ENCODE peak calls at places on chromosomes 1 and 21, in six cellular contexts. C is CD8-positive, alpha-beta memory T cell; Z is adrenal gland; N is right lobe of liver; V is hepatocyte; L is tibial artery. S is an unnamed sample.

GRCh38 chr1:10975567-10976326 is 36.7 kb upstream of the TARDBP start:
- DNase-seq in C (no peak), Z (no peak), N (no peak), V (peak; percentile 79), L (no peak), S (peak; percentile 80)

GRCh38 chr1:233022246-233022645 is 71.8 kb downstream of the NTPCR start:
- DNase-seq in C (no peak), Z (no peak), N (no peak), V (no peak), L (no peak), S (no peak)

GRCh38 chr1:225878282-225878681 is 3.9 kb downstream of the TMEM63A start:
- DNase-seq in C (no peak), Z (no peak), N (no peak), V (no peak), L (no peak), S (no peak)

GRCh38 chr1:34747638-34747941 is 7.3 kb upstream of the GJB5 start:
- DNase-seq in C (peak; percentile 13), Z (no peak), N (no peak), V (no peak), L (no peak), S (no peak)

GRCh38 chr1:103461171-103462105 is 64.1 kb upstream of the RNPC3 start:
- DNase-seq in C (no peak), Z (no peak), N (no peak), V (no peak), L (no peak), S (no peak)

GRCh38 chr1:39672551-39672947 is 642 bp upstream of the NT5C1A start:
- DNase-seq in C (peak; percentile 53), Z (no peak), N (no peak), V (no peak), L (no peak), S (no peak)

GRCh38 chr1:197598935-197599334 is 176.3 kb downstream of the DENND1B start:
- DNase-seq in C (no peak), Z (no peak), N (no peak), V (no peak), L (no peak), S (no peak)

GRCh38 chr21:45309069-45309521 is 21.4 kb upstream of the POFUT2 start:
- DNase-seq in C (peak; percentile 54), Z (peak; percentile 83), N (peak; percentile 71), V (peak; percentile 76), L (no peak), S (peak; percentile 63)

GRCh38 chr1:83058327-83058726 is 940.6 kb downstream of the TTLL7 start:
- DNase-seq in C (no peak), Z (no peak), N (no peak), V (no peak), L (no peak), S (no peak)

GRCh38 chr1:94259635-94260289 is 22.4 kb upstream of the ARHGAP29 start:
- DNase-seq in C (no peak), Z (no peak), N (no peak), V (no peak), L (no peak), S (no peak)

GRCh38 chr1:13224480-13225060 is 1.4 kb downstream of the PRAMEF18 start:
- DNase-seq in C (no peak), Z (peak; percentile 9), N (peak; percentile 33), V (no peak), L (no peak), S (no peak)

GRCh38 chr21:33418686-33419085 is 15.5 kb downstream of the IFNGR2 start:
- DNase-seq in C (no peak), Z (peak; percentile 68), N (no peak), V (no peak), L (peak; percentile 82), S (peak; percentile 42)

GRCh38 chr1:153357076-153357852 is 390 bp upstream of the S100A9 start:
- DNase-seq in C (no peak), Z (peak; percentile 7), N (peak; percentile 91), V (no peak), L (peak; percentile 60), S (no peak)

GRCh38 chr21:46550511-46550941 is 54.4 kb downstream of the S100B start:
- DNase-seq in C (peak; percentile 76), Z (no peak), N (no peak), V (no peak), L (no peak), S (no peak)

GRCh38 chr1:160767417-160768294 is 28.3 kb upstream of the LY9 start:
- DNase-seq in C (no peak), Z (no peak), N (no peak), V (no peak), L (no peak), S (no peak)

GRCh38 chr1:87684786-87685185 is 356.1 kb downstream of the LMO4 start:
- DNase-seq in C (no peak), Z (no peak), N (no peak), V (peak; percentile 36), L (no peak), S (peak; percentile 43)

GRCh38 chr1:182495693-182496092 is 45.7 kb downstream of the RGSL1 start:
- DNase-seq in C (no peak), Z (no peak), N (no peak), V (no peak), L (no peak), S (no peak)

GRCh38 chr1:29933110-29933509 is 696.8 kb downstream of the PTPRU start:
- DNase-seq in C (no peak), Z (no peak), N (no peak), V (no peak), L (no peak), S (peak; percentile 80)

DNA sequence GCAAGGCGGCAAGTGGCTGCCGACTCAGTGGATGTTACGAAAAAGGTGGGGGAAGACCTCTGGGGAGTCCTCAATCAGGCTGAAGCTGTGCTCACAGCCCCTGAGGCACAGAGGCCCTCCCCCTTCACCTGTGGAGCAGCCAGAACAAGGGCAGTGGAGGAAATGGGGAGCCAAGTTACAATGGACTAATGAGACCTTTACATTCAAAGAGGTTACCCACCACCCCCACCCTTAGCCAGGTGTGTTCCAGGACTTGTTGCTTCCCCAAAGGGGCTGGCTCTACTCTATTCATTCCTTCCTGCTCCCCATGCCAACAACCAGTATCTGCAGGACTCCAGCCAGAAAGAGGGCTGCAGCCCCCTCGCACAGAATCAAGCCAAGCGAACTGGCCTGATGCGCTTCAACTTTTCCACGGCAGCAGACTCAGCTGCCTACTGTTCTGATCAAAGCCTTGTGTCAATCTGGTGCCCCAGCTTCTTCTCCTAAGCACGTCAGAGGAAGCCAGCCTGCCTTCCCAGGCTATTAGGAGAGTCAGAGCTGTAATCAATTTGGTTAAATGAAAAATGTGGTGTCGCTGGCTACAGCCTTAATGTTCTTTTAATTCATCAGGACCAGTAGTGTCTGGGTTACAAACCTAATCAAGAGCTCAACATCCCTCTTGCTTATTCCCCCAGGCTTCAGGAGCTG is 1.8 kb upstream of the SYT2 start:
- DNase-seq in C (no peak), Z (no peak), N (no peak), V (no peak), L (no peak), S (no peak)
- H3K27me3 ChIP-seq in C (peaks cover 33% of the 10 kb centered on the region), Z (peaks cover 39% of the 10 kb centered on the region), N (no peaks in the 10 kb centered on the region), V (peaks cover 56% of the 10 kb centered on the region), L (no peaks in the 10 kb centered on the region), S (peaks cover 47% of the 10 kb centered on the region)

DNA sequence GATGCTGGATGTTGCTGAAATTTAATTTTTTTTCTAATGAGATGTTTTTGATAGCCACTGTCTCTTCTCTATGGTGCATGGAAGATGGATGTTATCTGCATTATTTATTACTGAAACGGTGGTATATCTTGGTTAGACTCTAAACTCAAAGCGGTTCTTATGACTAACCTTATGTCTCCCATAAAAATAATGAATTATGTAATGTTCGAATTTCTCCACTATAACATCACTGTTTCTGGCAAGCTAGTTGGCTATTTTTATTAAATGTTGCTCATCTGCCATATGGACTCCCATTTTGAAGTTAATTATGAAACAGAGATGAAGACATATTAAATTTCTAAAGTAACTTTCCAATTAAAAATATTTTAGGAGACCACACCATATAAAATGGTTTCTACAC is 808.6 kb upstream of the ADGRL4 start:
- DNase-seq in C (no peak), Z (no peak), N (no peak), V (no peak), L (no peak), S (no peak)
- H3K9me3 ChIP-seq in C (no peaks in the 10 kb centered on the region), Z (no peaks in the 10 kb centered on the region), N (no peaks in the 10 kb centered on the region), V (no peaks in the 10 kb centered on the region), L (no peaks in the 10 kb centered on the region), S (no peaks in the 10 kb centered on the region)

GRCh38 chr1:205629751-205630150 is 2.1 kb downstream of the ELK4 start:
- DNase-seq in C (no peak), Z (no peak), N (no peak), V (no peak), L (no peak), S (no peak)
- H3K27me3 ChIP-seq in C (no peaks in the 10 kb centered on the region), Z (no peaks in the 10 kb centered on the region), N (no peaks in the 10 kb centered on the region), V (no peaks in the 10 kb centered on the region), L (no peaks in the 10 kb centered on the region), S (no peaks in the 10 kb centered on the region)

GRCh38 chr1:209387969-209388329 is 195.6 kb upstream of the CAMK1G start:
- DNase-seq in C (no peak), Z (no peak), N (no peak), V (no peak), L (no peak), S (no peak)

GRCh38 chr1:209389258-209389657 is 194.3 kb upstream of the CAMK1G start:
- DNase-seq in C (no peak), Z (peak; percentile 32), N (no peak), V (no peak), L (no peak), S (peak; percentile 82)

GRCh38 chr1:209391792-209392191 is 191.7 kb upstream of the CAMK1G start:
- DNase-seq in C (no peak), Z (no peak), N (no peak), V (no peak), L (no peak), S (peak; percentile 40)

GRCh38 chr1:209388358-209388757 is 195.2 kb upstream of the CAMK1G start:
- DNase-seq in C (no peak), Z (no peak), N (no peak), V (no peak), L (no peak), S (no peak)

DNA sequence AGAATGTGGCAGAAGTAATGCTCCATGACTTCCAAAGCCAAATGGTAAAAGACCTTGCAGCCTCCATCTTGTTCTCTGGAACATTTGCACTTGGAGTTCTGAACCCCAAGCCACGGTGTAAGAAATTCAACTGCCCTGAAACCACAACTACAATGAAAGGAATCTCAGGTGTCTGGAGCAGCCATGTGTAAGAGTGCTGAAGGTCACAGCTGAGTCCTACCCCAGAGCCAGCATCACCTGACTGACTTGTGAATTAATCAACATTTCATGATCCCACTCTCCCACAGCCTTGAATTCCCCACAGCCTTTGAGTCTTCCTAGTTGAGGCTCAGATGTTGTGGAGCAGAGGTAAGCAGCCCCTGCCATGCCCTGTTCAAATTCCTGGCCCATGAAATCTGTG is 192.8 kb upstream of the CAMK1G start:
- DNase-seq in C (no peak), Z (no peak), N (no peak), V (no peak), L (no peak), S (no peak)
- H3K9me3 ChIP-seq in C (no peaks in the 10 kb centered on the region), Z (no peaks in the 10 kb centered on the region), N (no peaks in the 10 kb centered on the region), V (no peaks in the 10 kb centered on the region), L (no peaks in the 10 kb centered on the region), S (no peaks in the 10 kb centered on the region)

DNA sequence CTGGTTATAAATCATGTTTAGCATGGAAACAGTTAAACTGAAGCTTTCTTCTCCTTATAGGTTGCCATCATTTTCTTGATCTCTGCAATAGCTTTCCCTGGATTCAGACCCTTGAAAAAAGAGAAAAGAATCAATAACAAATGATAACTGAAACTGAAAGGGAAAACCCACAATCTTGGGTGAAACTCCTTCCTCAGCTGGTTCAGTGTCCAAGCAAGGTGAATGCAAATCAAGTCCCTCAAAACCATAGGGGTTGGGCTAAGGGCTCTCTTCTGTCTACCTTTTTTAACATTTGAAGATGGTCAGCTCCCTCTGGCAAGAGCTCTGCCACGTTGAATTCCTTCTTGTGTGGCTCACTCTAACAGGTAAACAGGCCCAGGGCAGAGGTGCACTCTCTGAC is 7.1 kb upstream of the ATP13A2 start:
- DNase-seq in C (no peak), Z (no peak), N (no peak), V (no peak), L (no peak), S (no peak)
- H3K27me3 ChIP-seq in C (no peaks in the 10 kb centered on the region), Z (no peaks in the 10 kb centered on the region), N (no peaks in the 10 kb centered on the region), V (no peaks in the 10 kb centered on the region), L (no peaks in the 10 kb centered on the region), S (no peaks in the 10 kb centered on the region)